ENCODE peak calls at places on chromosome 17, in eight cellular contexts. X, A, Q, D, H, Z, R and S are unnamed samples.

GRCh38 chr17:73467651-73468050 is 155.8 kb upstream of the CDC42EP4 start:
- DNase-seq in A (no peak), H (no peak), R (no peak), X (no peak), D (no peak), Q (no peak), Z (no peak), S (no peak)

GRCh38 chr17:31597646-31598387 is 206.3 kb downstream of the RAB11FIP4 start:
- DNase-seq in Z (no peak), D (no peak), A (no peak), Q (no peak), H (no peak), R (no peak), X (no peak), S (no peak)

GRCh38 chr17:72967263-72967962 is 125.1 kb downstream of the SLC39A11 start:
- DNase-seq in X (no peak), D (no peak), A (no peak), H (no peak), Q (no peak), R (no peak), Z (no peak), S (no peak)

GRCh38 chr17:36616391-36617029 is 15.1 kb downstream of the MRM1 start:
- DNase-seq in D (no peak), A (no peak), Q (no peak), X (no peak), R (no peak), Z (no peak), H (no peak), S (no peak)

GRCh38 chr17:2195729-2196128 is 107.9 kb downstream of the SMG6 start:
- DNase-seq in R (no peak), Z (no peak), Q (no peak), X (no peak), H (no peak), A (no peak), D (no peak), S (no peak)

GRCh38 chr17:1422907-1423306 is 22.9 kb upstream of the YWHAE start:
- DNase-seq in R (no peak), Z (peak; percentile 30), X (no peak), Q (no peak), H (peak; percentile 94), D (no peak), A (no peak), S (peak; percentile 22)

GRCh38 chr17:48181653-48182052 is 74.1 kb downstream of the SNX11 start:
- DNase-seq in Z (peak; percentile 68), A (no peak), X (no peak), H (peak; percentile 33), R (no peak), D (peak; percentile 60), Q (no peak), S (no peak)

GRCh38 chr17:45676695-45677094 is 107.4 kb upstream of the CRHR1 start:
- DNase-seq in R (no peak), Q (no peak), X (no peak), A (no peak), Z (no peak), D (no peak), H (no peak), S (no peak)

GRCh38 chr17:48554412-48555090 is 9.6 kb upstream of the HOXB2 start:
- DNase-seq in H (no peak), X (no peak), A (no peak), D (peak; percentile 59), Q (no peak), R (no peak), Z (no peak), S (no peak)

GRCh38 chr17:55527520-55528118 is 16.4 kb upstream of the SMIM36 start:
- DNase-seq in D (peak; percentile 76), H (peak; percentile 80), R (no peak), Z (peak; percentile 62), X (peak; percentile 53), Q (no peak), A (peak; percentile 58), S (peak; percentile 25)

GRCh38 chr17:78315355-78316114 is 44.3 kb downstream of the SOCS3 start:
- DNase-seq in R (peak; percentile 67), H (peak; percentile 94), Q (peak; percentile 76), Z (peak; percentile 55), A (peak; percentile 90), X (peak; percentile 65), D (no peak), S (peak; percentile 73)

GRCh38 chr17:56633681-56634080 is 40.2 kb downstream of the NOG start:
- DNase-seq in H (no peak), Z (no peak), D (no peak), A (no peak), R (no peak), X (no peak), Q (no peak), S (no peak)

GRCh38 chr17:38459556-38459955 is 31.3 kb downstream of the ARHGAP23 start:
- DNase-seq in Z (no peak), X (no peak), R (no peak), Q (no peak), A (no peak), H (no peak), D (peak; percentile 28), S (no peak)

GRCh38 chr17:33582661-33583060 is 289.6 kb upstream of the ASIC2 start:
- DNase-seq in A (no peak), H (no peak), D (no peak), Z (no peak), X (no peak), Q (no peak), R (no peak), S (no peak)

GRCh38 chr17:57604771-57605733 is 140.0 kb downstream of the CCDC182 start:
- DNase-seq in D (peak; percentile 38), Q (no peak), A (peak; percentile 77), R (peak; percentile 64), X (no peak), Z (no peak), H (peak; percentile 68), S (peak; percentile 50)

GRCh38 chr17:189444-189843 is 8.0 kb upstream of the DOC2B start:
- DNase-seq in X (no peak), Z (no peak), H (no peak), D (no peak), R (no peak), Q (no peak), A (no peak), S (no peak)

GRCh38 chr17:1438593-1439083 is 17.4 kb downstream of the CRK start:
- DNase-seq in H (peak; percentile 55), R (no peak), X (no peak), Q (no peak), A (no peak), Z (peak; percentile 71), D (no peak), S (no peak)

GRCh38 chr17:67145406-67145805 is 99.6 kb downstream of the HELZ start:
- DNase-seq in H (no peak), X (no peak), R (no peak), Z (no peak), A (no peak), D (no peak), Q (no peak), S (no peak)

GRCh38 chr17:57407287-57408063 is 151.2 kb downstream of the MSI2 start:
- DNase-seq in Q (no peak), A (no peak), H (no peak), Z (no peak), D (peak; percentile 47), R (no peak), X (no peak), S (no peak)

GRCh38 chr17:76911299-76912007 is 43.2 kb downstream of the MGAT5B start:
- DNase-seq in D (peak; percentile 54), A (no peak), H (no peak), R (no peak), Z (no peak), Q (no peak), X (no peak), S (no peak)
- H3K36me3 ChIP-seq in D (no peaks in the 10 kb centered on the region), A (no peaks in the 10 kb centered on the region), H (no peaks in the 10 kb centered on the region), R (no peaks in the 10 kb centered on the region), Z (no peaks in the 10 kb centered on the region), Q (peaks cover 4% of the 10 kb centered on the region), X (no peaks in the 10 kb centered on the region), S (no peaks in the 10 kb centered on the region)

DNA sequence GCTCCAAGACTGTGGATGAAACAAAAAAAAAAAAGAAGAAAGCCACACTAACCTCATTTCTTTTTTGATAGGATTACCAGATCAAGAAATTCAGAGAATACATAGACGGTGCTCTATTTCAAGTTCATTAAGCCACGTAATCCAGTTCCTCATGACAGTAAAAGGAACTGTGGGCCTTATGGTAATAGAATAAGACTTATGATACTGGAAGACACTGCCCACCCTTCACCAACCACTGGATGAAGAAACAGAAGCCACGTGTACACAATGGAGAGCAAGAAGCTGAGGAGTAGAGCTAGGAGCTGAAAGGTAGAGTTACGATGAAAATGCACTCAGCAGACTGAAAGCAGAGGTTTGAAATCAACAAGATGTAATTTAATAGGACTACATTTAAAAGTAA is 11.2 kb downstream of the NCBP3 start:
- DNase-seq in H (no peak), Z (no peak), A (no peak), Q (no peak), R (no peak), D (no peak), X (no peak), S (no peak)
- H3K36me3 ChIP-seq in H (peaks cover 33% of the 10 kb centered on the region), Z (peaks cover 9% of the 10 kb centered on the region), A (no peaks in the 10 kb centered on the region), Q (peaks cover 46% of the 10 kb centered on the region), R (peaks cover 24% of the 10 kb centered on the region), D (no peaks in the 10 kb centered on the region), X (peaks cover 45% of the 10 kb centered on the region), S (peaks cover 84% of the 10 kb centered on the region)

GRCh38 chr17:4341616-4341977 is 24.9 kb downstream of the UBE2G1 start:
- DNase-seq in D (no peak), X (no peak), R (no peak), A (no peak), Q (no peak), Z (no peak), H (no peak), S (no peak)

GRCh38 chr17:4344926-4345325 is 21.5 kb downstream of the UBE2G1 start:
- DNase-seq in H (no peak), Q (no peak), Z (no peak), X (no peak), R (no peak), D (no peak), A (no peak), S (no peak)

GRCh38 chr17:4342535-4342934 is 23.9 kb downstream of the UBE2G1 start:
- DNase-seq in D (no peak), Q (no peak), A (no peak), R (no peak), X (no peak), H (no peak), Z (no peak), S (no peak)

GRCh38 chr17:4340914-4341615 is 25.4 kb downstream of the UBE2G1 start:
- DNase-seq in A (no peak), D (no peak), R (no peak), X (no peak), Z (no peak), H (no peak), Q (no peak), S (no peak)

GRCh38 chr17:4345569-4345968 is 20.9 kb downstream of the UBE2G1 start:
- DNase-seq in A (no peak), D (no peak), Z (no peak), Q (no peak), R (no peak), H (no peak), X (no peak), S (no peak)
- H3K36me3 ChIP-seq in A (no peaks in the 10 kb centered on the region), D (no peaks in the 10 kb centered on the region), Z (no peaks in the 10 kb centered on the region), Q (no peaks in the 10 kb centered on the region), R (no peaks in the 10 kb centered on the region), H (no peaks in the 10 kb centered on the region), X (no peaks in the 10 kb centered on the region), S (no peaks in the 10 kb centered on the region)

DNA sequence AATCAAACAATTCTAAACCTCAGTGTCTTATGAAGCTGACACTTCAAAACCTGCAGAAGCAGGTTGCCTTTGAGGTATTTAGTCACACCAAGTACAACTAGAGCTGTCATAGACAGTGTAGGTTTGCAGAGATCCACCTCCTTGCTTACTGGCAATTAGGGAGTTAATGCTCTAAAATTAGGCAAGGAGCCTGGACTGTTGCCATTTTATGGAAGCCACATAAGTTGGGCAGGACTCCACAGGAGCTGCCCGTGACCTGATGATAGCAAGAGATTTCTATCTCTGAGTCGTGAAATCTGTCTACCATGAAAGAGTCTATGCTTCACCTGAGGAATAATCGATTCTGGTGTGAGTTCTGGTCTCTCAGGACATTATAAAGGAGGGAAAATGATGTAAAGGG is 8.9 kb downstream of the EME1 start:
- DNase-seq in Z (no peak), A (no peak), Q (no peak), D (no peak), R (no peak), H (no peak), X (no peak), S (no peak)
- H3K36me3 ChIP-seq in Z (peaks cover 10% of the 10 kb centered on the region), A (no peaks in the 10 kb centered on the region), Q (peaks cover 68% of the 10 kb centered on the region), D (no peaks in the 10 kb centered on the region), R (peaks cover 53% of the 10 kb centered on the region), H (peaks cover 36% of the 10 kb centered on the region), X (peaks cover 83% of the 10 kb centered on the region), S (peaks cover 4% of the 10 kb centered on the region)